ENCODE peak calls at places on chromosomes 11 and 22, in seven cellular contexts. One of them, this sample, is unnamed.
A peak's percentile ranks its signal among the peaks of the same experiment; 100 is the strongest.

GRCh38 chr22:40504285-40505249 is 132.0 kb downstream of the MRTFA start:
- DNase-seq in cardiac fibroblast: no peak
- DNase-seq in mucosa of descending colon: no peak
- DNase-seq in adrenal gland: no peak
- DNase-seq in pancreas: no peak
- DNase-seq in neural progenitor cell: no peak
- DNase-seq in fibroblast of lung: no peak
- DNase-seq in this sample: no peak

GRCh38 chr11:78525720-78526119 is 48.9 kb downstream of the NARS2 start:
- DNase-seq in mucosa of descending colon: no peak
- DNase-seq in neural progenitor cell: no peak
- DNase-seq in cardiac fibroblast: no peak
- DNase-seq in fibroblast of lung: no peak
- DNase-seq in pancreas: no peak
- DNase-seq in adrenal gland: no peak
- DNase-seq in this sample: no peak

GRCh38 chr11:2975594-2975993 is 16.5 kb downstream of the NAP1L4 start:
- DNase-seq in cardiac fibroblast: peak; percentile 54
- DNase-seq in fibroblast of lung: peak; percentile 55
- DNase-seq in mucosa of descending colon: no peak
- DNase-seq in neural progenitor cell: peak; percentile 45
- DNase-seq in pancreas: no peak
- DNase-seq in adrenal gland: no peak
- DNase-seq in this sample: peak; percentile 52

GRCh38 chr11:129896062-129896461 is 684 bp upstream of the NFRKB start:
- DNase-seq in fibroblast of lung: peak; percentile 3
- DNase-seq in cardiac fibroblast: no peak
- DNase-seq in mucosa of descending colon: no peak
- DNase-seq in pancreas: no peak
- DNase-seq in neural progenitor cell: no peak
- DNase-seq in adrenal gland: no peak
- DNase-seq in this sample: no peak

GRCh38 chr22:43007519-43008102 is 7.3 kb downstream of the PACSIN2 start:
- DNase-seq in adrenal gland: no peak
- DNase-seq in cardiac fibroblast: no peak
- DNase-seq in mucosa of descending colon: peak; percentile 78
- DNase-seq in neural progenitor cell: no peak
- DNase-seq in pancreas: peak; percentile 77
- DNase-seq in fibroblast of lung: no peak
- DNase-seq in this sample: peak; percentile 77

GRCh38 chr11:119683783-119684182 is 45.2 kb downstream of the NECTIN1 start:
- DNase-seq in fibroblast of lung: no peak
- DNase-seq in cardiac fibroblast: no peak
- DNase-seq in adrenal gland: no peak
- DNase-seq in pancreas: peak; percentile 53
- DNase-seq in mucosa of descending colon: no peak
- DNase-seq in neural progenitor cell: peak; percentile 33
- DNase-seq in this sample: no peak

GRCh38 chr11:13358871-13359270 is 81.3 kb downstream of the BMAL1 start:
- DNase-seq in cardiac fibroblast: no peak
- DNase-seq in mucosa of descending colon: no peak
- DNase-seq in neural progenitor cell: no peak
- DNase-seq in fibroblast of lung: peak; percentile 33
- DNase-seq in adrenal gland: no peak
- DNase-seq in pancreas: no peak
- DNase-seq in this sample: peak; percentile 58

GRCh38 chr11:69174841-69175240 is 19.1 kb downstream of the SMIM38 start:
- DNase-seq in neural progenitor cell: no peak
- DNase-seq in fibroblast of lung: no peak
- DNase-seq in cardiac fibroblast: no peak
- DNase-seq in adrenal gland: no peak
- DNase-seq in mucosa of descending colon: no peak
- DNase-seq in pancreas: no peak
- DNase-seq in this sample: no peak

GRCh38 chr11:45896392-45897068 is 10.5 kb downstream of the FREY1 start:
- DNase-seq in fibroblast of lung: no peak
- DNase-seq in cardiac fibroblast: no peak
- DNase-seq in adrenal gland: peak; percentile 81
- DNase-seq in pancreas: no peak
- DNase-seq in mucosa of descending colon: no peak
- DNase-seq in neural progenitor cell: peak; percentile 84
- DNase-seq in this sample: no peak

GRCh38 chr11:118666331-118666730 is 13.1 kb downstream of the TREH start:
- DNase-seq in fibroblast of lung: no peak
- DNase-seq in neural progenitor cell: no peak
- DNase-seq in pancreas: no peak
- DNase-seq in mucosa of descending colon: no peak
- DNase-seq in adrenal gland: no peak
- DNase-seq in cardiac fibroblast: no peak
- DNase-seq in this sample: no peak

GRCh38 chr11:41714101-41714500 is 254.6 kb upstream of the LRRC4C start:
- DNase-seq in adrenal gland: no peak
- DNase-seq in pancreas: no peak
- DNase-seq in neural progenitor cell: no peak
- DNase-seq in fibroblast of lung: no peak
- DNase-seq in mucosa of descending colon: no peak
- DNase-seq in cardiac fibroblast: peak; percentile 11
- DNase-seq in this sample: no peak

GRCh38 chr22:36594569-36594968 is 65.6 kb upstream of the EIF3D start:
- DNase-seq in cardiac fibroblast: no peak
- DNase-seq in adrenal gland: no peak
- DNase-seq in pancreas: no peak
- DNase-seq in neural progenitor cell: no peak
- DNase-seq in fibroblast of lung: no peak
- DNase-seq in mucosa of descending colon: no peak
- DNase-seq in this sample: no peak

GRCh38 chr11:926341-926916 is 759 bp downstream of the AP2A2 start:
- DNase-seq in mucosa of descending colon: peak; percentile 52
- DNase-seq in cardiac fibroblast: peak; percentile 59
- DNase-seq in fibroblast of lung: peak; percentile 49
- DNase-seq in neural progenitor cell: peak; percentile 24
- DNase-seq in adrenal gland: peak; percentile 91
- DNase-seq in pancreas: peak; percentile 53
- DNase-seq in this sample: peak; percentile 67

GRCh38 chr11:19080579-19080993 is 20.1 kb upstream of the MRGPRX2 start:
- DNase-seq in neural progenitor cell: no peak
- DNase-seq in adrenal gland: peak; percentile 83
- DNase-seq in mucosa of descending colon: no peak
- DNase-seq in fibroblast of lung: peak; percentile 33
- DNase-seq in cardiac fibroblast: peak; percentile 75
- DNase-seq in pancreas: peak; percentile 89
- DNase-seq in this sample: peak; percentile 79

GRCh38 chr11:14179126-14179820 is 179.7 kb downstream of the RRAS2 start:
- DNase-seq in cardiac fibroblast: peak; percentile 26
- DNase-seq in neural progenitor cell: no peak
- DNase-seq in pancreas: no peak
- DNase-seq in adrenal gland: peak; percentile 56
- DNase-seq in mucosa of descending colon: no peak
- DNase-seq in fibroblast of lung: peak; percentile 97
- DNase-seq in this sample: peak; percentile 94

GRCh38 chr22:24428751-24429410 is 1.5 kb downstream of the ADORA2A start:
- DNase-seq in fibroblast of lung: no peak
- DNase-seq in mucosa of descending colon: peak; percentile 21
- DNase-seq in adrenal gland: no peak
- DNase-seq in pancreas: no peak
- DNase-seq in neural progenitor cell: no peak
- DNase-seq in cardiac fibroblast: no peak
- DNase-seq in this sample: no peak
- H3K4me3 ChIP-seq in fibroblast of lung: no peak overlapping the region
- H3K4me3 ChIP-seq in mucosa of descending colon: no peak overlapping the region
- H3K4me3 ChIP-seq in adrenal gland: no peak overlapping the region
- H3K4me3 ChIP-seq in pancreas: no peak overlapping the region
- H3K4me3 ChIP-seq in neural progenitor cell: no peak overlapping the region
- H3K4me3 ChIP-seq in cardiac fibroblast: no peak overlapping the region
- H3K4me3 ChIP-seq in this sample: no peak overlapping the region

GRCh38 chr11:34656062-34656720 is 35.3 kb downstream of the EHF start:
- DNase-seq in neural progenitor cell: no peak
- DNase-seq in cardiac fibroblast: peak; percentile 65
- DNase-seq in adrenal gland: no peak
- DNase-seq in fibroblast of lung: no peak
- DNase-seq in mucosa of descending colon: no peak
- DNase-seq in pancreas: no peak
- DNase-seq in this sample: no peak

GRCh38 chr11:34654491-34655334 is 33.8 kb downstream of the EHF start:
- DNase-seq in mucosa of descending colon: no peak
- DNase-seq in neural progenitor cell: no peak
- DNase-seq in pancreas: peak; percentile 81
- DNase-seq in cardiac fibroblast: peak; percentile 93
- DNase-seq in adrenal gland: peak; percentile 97
- DNase-seq in fibroblast of lung: peak; percentile 90
- DNase-seq in this sample: peak; percentile 93

GRCh38 chr11:34653031-34653430 is 32.1 kb downstream of the EHF start:
- DNase-seq in adrenal gland: no peak
- DNase-seq in fibroblast of lung: no peak
- DNase-seq in mucosa of descending colon: no peak
- DNase-seq in neural progenitor cell: no peak
- DNase-seq in cardiac fibroblast: no peak
- DNase-seq in pancreas: no peak
- DNase-seq in this sample: no peak

GRCh38 chr11:34653851-34654490 is 33.1 kb downstream of the EHF start:
- DNase-seq in pancreas: peak; percentile 81
- DNase-seq in mucosa of descending colon: no peak
- DNase-seq in adrenal gland: peak; percentile 95
- DNase-seq in cardiac fibroblast: peak; percentile 98
- DNase-seq in fibroblast of lung: peak; percentile 98
- DNase-seq in neural progenitor cell: peak; percentile 11
- DNase-seq in this sample: peak; percentile 99

DNA sequence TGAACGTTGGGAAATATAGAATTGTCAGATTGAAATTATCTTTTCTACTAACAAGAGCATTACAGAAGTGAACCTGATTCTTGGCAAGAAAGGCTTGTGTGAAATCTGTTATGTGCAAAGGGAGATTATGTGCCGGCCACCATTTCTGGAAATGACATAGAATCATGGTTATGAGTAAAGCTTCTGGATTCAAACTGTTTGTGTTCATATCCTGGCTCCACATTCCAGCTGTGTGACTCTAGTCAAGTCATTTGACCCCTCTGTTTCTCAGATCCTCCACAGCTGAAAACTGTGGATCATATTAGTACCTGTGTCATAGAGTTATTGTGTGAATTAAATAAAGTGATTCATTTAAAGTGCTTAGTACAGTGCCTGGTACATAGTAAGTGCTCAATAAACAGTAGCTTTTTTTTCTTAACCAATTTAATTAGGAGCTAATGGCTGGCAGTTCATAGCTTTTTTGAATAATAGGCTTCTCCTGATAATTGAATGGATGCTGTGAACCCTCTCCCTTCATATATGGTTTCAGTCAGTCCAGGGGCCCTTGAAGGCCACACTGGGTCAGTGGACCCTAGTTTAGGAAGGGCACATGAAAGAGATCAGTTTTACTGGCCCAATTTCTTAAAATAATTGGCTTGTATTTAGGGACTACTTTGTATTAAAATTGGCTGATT is 34.6 kb downstream of the EHF start:
- DNase-seq in fibroblast of lung: peak; percentile 78
- DNase-seq in cardiac fibroblast: peak; percentile 97
- DNase-seq in mucosa of descending colon: no peak
- DNase-seq in adrenal gland: no peak
- DNase-seq in neural progenitor cell: no peak
- DNase-seq in pancreas: no peak
- DNase-seq in this sample: peak; percentile 92
- H3K4me3 ChIP-seq in fibroblast of lung: no peak overlapping the region
- H3K4me3 ChIP-seq in cardiac fibroblast: no peak overlapping the region
- H3K4me3 ChIP-seq in mucosa of descending colon: no peak overlapping the region
- H3K4me3 ChIP-seq in adrenal gland: no peak overlapping the region
- H3K4me3 ChIP-seq in neural progenitor cell: no peak overlapping the region
- H3K4me3 ChIP-seq in pancreas: no peak overlapping the region
- H3K4me3 ChIP-seq in this sample: no peak overlapping the region

DNA sequence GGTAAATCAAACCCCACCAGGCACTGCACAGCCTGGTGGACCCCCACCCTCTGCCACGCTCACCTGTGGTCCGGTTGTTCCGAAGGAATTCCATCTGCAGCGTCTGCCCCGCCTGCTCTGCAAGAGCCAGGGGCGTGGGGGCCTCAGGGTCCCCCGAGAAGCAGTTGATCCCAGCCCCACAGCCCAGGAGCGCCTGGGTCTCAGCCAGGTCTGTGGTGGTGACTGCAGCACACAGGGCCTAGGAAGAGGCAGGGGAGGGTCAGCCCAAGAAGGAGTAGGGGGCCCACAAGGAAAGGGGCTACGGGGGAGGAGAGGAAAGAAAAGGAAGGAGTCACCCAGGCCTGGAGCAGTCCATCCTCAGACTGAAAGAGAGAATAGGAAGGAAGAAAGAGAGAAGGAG is 28.6 kb upstream of the PDE2A start:
- DNase-seq in fibroblast of lung: no peak
- DNase-seq in adrenal gland: no peak
- DNase-seq in neural progenitor cell: no peak
- DNase-seq in pancreas: no peak
- DNase-seq in cardiac fibroblast: no peak
- DNase-seq in mucosa of descending colon: no peak
- DNase-seq in this sample: no peak
- H3K4me3 ChIP-seq in fibroblast of lung: no peak overlapping the region
- H3K4me3 ChIP-seq in adrenal gland: no peak overlapping the region
- H3K4me3 ChIP-seq in neural progenitor cell: no peak overlapping the region
- H3K4me3 ChIP-seq in pancreas: no peak overlapping the region
- H3K4me3 ChIP-seq in cardiac fibroblast: no peak overlapping the region
- H3K4me3 ChIP-seq in mucosa of descending colon: no peak overlapping the region
- H3K4me3 ChIP-seq in this sample: peak overlapping the region; percentile 30

GRCh38 chr22:49958961-49959781 is 1.4 kb upstream of the PIM3 start:
- DNase-seq in fibroblast of lung: no peak
- DNase-seq in cardiac fibroblast: no peak
- DNase-seq in mucosa of descending colon: peak; percentile 57
- DNase-seq in neural progenitor cell: peak; percentile 49
- DNase-seq in adrenal gland: peak; percentile 65
- DNase-seq in pancreas: peak; percentile 53
- DNase-seq in this sample: no peak
- H3K4me3 ChIP-seq in fibroblast of lung: no peak overlapping the region
- H3K4me3 ChIP-seq in cardiac fibroblast: peak overlapping the region; percentile 72
- H3K4me3 ChIP-seq in mucosa of descending colon: no peak overlapping the region
- H3K4me3 ChIP-seq in neural progenitor cell: peak overlapping the region; percentile 69
- H3K4me3 ChIP-seq in adrenal gland: no peak overlapping the region
- H3K4me3 ChIP-seq in pancreas: peak overlapping the region; percentile 96
- H3K4me3 ChIP-seq in this sample: peak overlapping the region; percentile 83

DNA sequence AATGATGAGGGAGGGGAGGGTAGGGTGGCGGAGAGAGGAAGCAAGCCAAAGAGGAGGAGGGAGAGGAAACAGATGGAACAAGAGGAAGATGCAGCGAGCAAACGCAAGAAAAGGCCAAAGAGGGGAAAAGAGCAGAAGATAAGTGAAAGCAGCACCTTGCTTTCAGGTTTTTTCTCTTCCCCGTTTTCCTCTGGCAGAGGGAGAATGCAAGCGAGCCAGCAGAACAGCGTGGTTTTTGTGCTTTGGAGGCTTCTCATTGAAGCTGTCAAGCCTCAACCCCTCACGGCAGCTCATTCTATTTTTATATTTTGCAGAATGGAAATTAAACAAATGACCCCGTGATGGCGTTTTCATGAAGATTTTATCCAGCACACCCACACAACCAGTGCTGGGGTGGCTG is 67.1 kb upstream of the GRAMD1B start:
- DNase-seq in cardiac fibroblast: no peak
- DNase-seq in neural progenitor cell: no peak
- DNase-seq in adrenal gland: no peak
- DNase-seq in pancreas: no peak
- DNase-seq in fibroblast of lung: no peak
- DNase-seq in mucosa of descending colon: no peak
- DNase-seq in this sample: no peak
- H3K4me3 ChIP-seq in cardiac fibroblast: no peak overlapping the region
- H3K4me3 ChIP-seq in neural progenitor cell: no peak overlapping the region
- H3K4me3 ChIP-seq in adrenal gland: no peak overlapping the region
- H3K4me3 ChIP-seq in pancreas: no peak overlapping the region
- H3K4me3 ChIP-seq in fibroblast of lung: no peak overlapping the region
- H3K4me3 ChIP-seq in mucosa of descending colon: no peak overlapping the region
- H3K4me3 ChIP-seq in this sample: no peak overlapping the region

GRCh38 chr11:64317961-64318693 is at the start of gene PRDX5:
- DNase-seq in cardiac fibroblast: peak; percentile 97
- DNase-seq in fibroblast of lung: peak; percentile 96
- DNase-seq in neural progenitor cell: peak; percentile 97
- DNase-seq in adrenal gland: peak; percentile 99
- DNase-seq in mucosa of descending colon: peak; percentile 98
- DNase-seq in pancreas: peak; percentile 97
- DNase-seq in this sample: peak; percentile 99
- H3K4me3 ChIP-seq in cardiac fibroblast: peak within 1 kb of the TSS; percentile 96
- H3K4me3 ChIP-seq in fibroblast of lung: peak within 1 kb of the TSS; percentile 75
- H3K4me3 ChIP-seq in neural progenitor cell: peak within 1 kb of the TSS; percentile 82
- H3K4me3 ChIP-seq in adrenal gland: peak within 1 kb of the TSS; percentile 41
- H3K4me3 ChIP-seq in mucosa of descending colon: peak within 1 kb of the TSS; percentile 69
- H3K4me3 ChIP-seq in pancreas: peak within 1 kb of the TSS; percentile 66
- H3K4me3 ChIP-seq in this sample: peak within 1 kb of the TSS; percentile 77

This sample was measured in foreskin fibroblast.